ENCODE peak calls at places on chromosomes 11 and 22, in ten cellular contexts. One of them, this sample, is unnamed.

GRCh38 chr11:832529-833113 is at the start of gene CD151:
- DNase-seq in dorsolateral prefrontal cortex: no peak
- DNase-seq in fibroblast of mammary gland: no peak
- DNase-seq in HuH-7: no peak
- DNase-seq in tibial artery: no peak
- DNase-seq in H54: no peak
- DNase-seq in progenitor cell of endocrine pancreas: peak; percentile 38
- DNase-seq in nephron progenitor cell: peak; percentile 72
- DNase-seq in HuH-7.5: no peak
- DNase-seq in globus pallidus: no peak
- DNase-seq in this sample: no peak

GRCh38 chr11:45560153-45560934 is 105.1 kb downstream of the CHST1 start:
- DNase-seq in dorsolateral prefrontal cortex: no peak
- DNase-seq in fibroblast of mammary gland: peak; percentile 24
- DNase-seq in HuH-7: no peak
- DNase-seq in tibial artery: no peak
- DNase-seq in H54: no peak
- DNase-seq in progenitor cell of endocrine pancreas: no peak
- DNase-seq in nephron progenitor cell: no peak
- DNase-seq in HuH-7.5: no peak
- DNase-seq in globus pallidus: no peak
- DNase-seq in this sample: no peak

GRCh38 chr11:18046116-18046777 is at the start of gene TPH1:
- DNase-seq in dorsolateral prefrontal cortex: no peak
- DNase-seq in fibroblast of mammary gland: peak; percentile 21
- DNase-seq in HuH-7: no peak
- DNase-seq in tibial artery: peak; percentile 68
- DNase-seq in H54: no peak
- DNase-seq in progenitor cell of endocrine pancreas: peak; percentile 27
- DNase-seq in nephron progenitor cell: peak; percentile 71
- DNase-seq in HuH-7.5: peak; percentile 34
- DNase-seq in globus pallidus: no peak
- DNase-seq in this sample: no peak

GRCh38 chr11:120516461-120517389 is 5.2 kb downstream of the GRIK4 start:
- DNase-seq in dorsolateral prefrontal cortex: no peak
- DNase-seq in fibroblast of mammary gland: no peak
- DNase-seq in HuH-7: no peak
- DNase-seq in tibial artery: peak; percentile 54
- DNase-seq in H54: no peak
- DNase-seq in progenitor cell of endocrine pancreas: no peak
- DNase-seq in nephron progenitor cell: peak; percentile 34
- DNase-seq in HuH-7.5: no peak
- DNase-seq in globus pallidus: no peak
- DNase-seq in this sample: no peak

GRCh38 chr11:13135385-13136271 is 126.5 kb downstream of the RASSF10 start:
- DNase-seq in dorsolateral prefrontal cortex: no peak
- DNase-seq in fibroblast of mammary gland: peak; percentile 37
- DNase-seq in HuH-7: peak; percentile 18
- DNase-seq in tibial artery: no peak
- DNase-seq in H54: no peak
- DNase-seq in progenitor cell of endocrine pancreas: no peak
- DNase-seq in nephron progenitor cell: no peak
- DNase-seq in HuH-7.5: no peak
- DNase-seq in globus pallidus: peak; percentile 97
- DNase-seq in this sample: peak; percentile 36

GRCh38 chr11:47714554-47715081 is 551 bp downstream of the AGBL2 start:
- DNase-seq in dorsolateral prefrontal cortex: no peak
- DNase-seq in fibroblast of mammary gland: peak; percentile 33
- DNase-seq in HuH-7: no peak
- DNase-seq in tibial artery: peak; percentile 67
- DNase-seq in H54: no peak
- DNase-seq in progenitor cell of endocrine pancreas: no peak
- DNase-seq in nephron progenitor cell: no peak
- DNase-seq in HuH-7.5: no peak
- DNase-seq in globus pallidus: peak; percentile 11
- DNase-seq in this sample: no peak

GRCh38 chr11:74686792-74687191 is 44.4 kb downstream of the CHRDL2 start:
- DNase-seq in dorsolateral prefrontal cortex: peak; percentile 40
- DNase-seq in fibroblast of mammary gland: peak; percentile 93
- DNase-seq in HuH-7: no peak
- DNase-seq in tibial artery: no peak
- DNase-seq in H54: peak; percentile 40
- DNase-seq in progenitor cell of endocrine pancreas: no peak
- DNase-seq in nephron progenitor cell: no peak
- DNase-seq in HuH-7.5: no peak
- DNase-seq in globus pallidus: no peak
- DNase-seq in this sample: no peak

GRCh38 chr11:42066113-42066512 is 606.7 kb upstream of the LRRC4C start:
- DNase-seq in dorsolateral prefrontal cortex: peak; percentile 58
- DNase-seq in fibroblast of mammary gland: peak; percentile 37
- DNase-seq in HuH-7: no peak
- DNase-seq in tibial artery: peak; percentile 73
- DNase-seq in H54: peak; percentile 3
- DNase-seq in progenitor cell of endocrine pancreas: no peak
- DNase-seq in nephron progenitor cell: no peak
- DNase-seq in HuH-7.5: no peak
- DNase-seq in globus pallidus: no peak
- DNase-seq in this sample: no peak

GRCh38 chr11:45654242-45654641 is 11.2 kb downstream of the CHST1 start:
- DNase-seq in dorsolateral prefrontal cortex: no peak
- DNase-seq in fibroblast of mammary gland: no peak
- DNase-seq in HuH-7: no peak
- DNase-seq in tibial artery: peak; percentile 54
- DNase-seq in H54: no peak
- DNase-seq in progenitor cell of endocrine pancreas: no peak
- DNase-seq in nephron progenitor cell: no peak
- DNase-seq in HuH-7.5: no peak
- DNase-seq in globus pallidus: peak; percentile 60
- DNase-seq in this sample: no peak

GRCh38 chr11:12005476-12005875 is 3.0 kb downstream of the DKK3 start:
- DNase-seq in dorsolateral prefrontal cortex: no peak
- DNase-seq in fibroblast of mammary gland: peak; percentile 79
- DNase-seq in HuH-7: no peak
- DNase-seq in tibial artery: no peak
- DNase-seq in H54: no peak
- DNase-seq in progenitor cell of endocrine pancreas: no peak
- DNase-seq in nephron progenitor cell: no peak
- DNase-seq in HuH-7.5: no peak
- DNase-seq in globus pallidus: no peak
- DNase-seq in this sample: no peak

GRCh38 chr22:45738206-45738605 is 66.6 kb downstream of the ATXN10 start:
- DNase-seq in dorsolateral prefrontal cortex: no peak
- DNase-seq in fibroblast of mammary gland: no peak
- DNase-seq in HuH-7: no peak
- DNase-seq in tibial artery: no peak
- DNase-seq in H54: no peak
- DNase-seq in progenitor cell of endocrine pancreas: no peak
- DNase-seq in nephron progenitor cell: no peak
- DNase-seq in HuH-7.5: no peak
- DNase-seq in globus pallidus: no peak
- DNase-seq in this sample: no peak

GRCh38 chr11:77166021-77166420 is 38.0 kb downstream of the MYO7A start:
- DNase-seq in dorsolateral prefrontal cortex: no peak
- DNase-seq in fibroblast of mammary gland: no peak
- DNase-seq in HuH-7: no peak
- DNase-seq in tibial artery: no peak
- DNase-seq in H54: no peak
- DNase-seq in progenitor cell of endocrine pancreas: no peak
- DNase-seq in nephron progenitor cell: no peak
- DNase-seq in HuH-7.5: no peak
- DNase-seq in globus pallidus: no peak
- DNase-seq in this sample: no peak

GRCh38 chr11:30468881-30469280 is 117.3 kb downstream of the MPPED2 start:
- DNase-seq in dorsolateral prefrontal cortex: no peak
- DNase-seq in fibroblast of mammary gland: no peak
- DNase-seq in HuH-7: no peak
- DNase-seq in tibial artery: no peak
- DNase-seq in H54: no peak
- DNase-seq in progenitor cell of endocrine pancreas: no peak
- DNase-seq in nephron progenitor cell: no peak
- DNase-seq in HuH-7.5: no peak
- DNase-seq in globus pallidus: no peak
- DNase-seq in this sample: no peak

GRCh38 chr11:45921561-45922424 is 663 bp upstream of the LARGE2 start:
- DNase-seq in dorsolateral prefrontal cortex: peak; percentile 44
- DNase-seq in fibroblast of mammary gland: no peak
- DNase-seq in HuH-7: peak; percentile 73
- DNase-seq in tibial artery: peak; percentile 65
- DNase-seq in H54: no peak
- DNase-seq in progenitor cell of endocrine pancreas: peak; percentile 93
- DNase-seq in nephron progenitor cell: peak; percentile 68
- DNase-seq in HuH-7.5: peak; percentile 59
- DNase-seq in globus pallidus: no peak
- DNase-seq in this sample: no peak

GRCh38 chr11:44755553-44756505 is 29.1 kb downstream of the TSPAN18 start:
- DNase-seq in dorsolateral prefrontal cortex: no peak
- DNase-seq in fibroblast of mammary gland: no peak
- DNase-seq in HuH-7: no peak
- DNase-seq in tibial artery: peak; percentile 86
- DNase-seq in H54: no peak
- DNase-seq in progenitor cell of endocrine pancreas: no peak
- DNase-seq in nephron progenitor cell: no peak
- DNase-seq in HuH-7.5: no peak
- DNase-seq in globus pallidus: no peak
- DNase-seq in this sample: no peak

GRCh38 chr22:38614331-38615122 is 41.7 kb downstream of the FAM227A start:
- DNase-seq in dorsolateral prefrontal cortex: no peak
- DNase-seq in fibroblast of mammary gland: peak; percentile 6
- DNase-seq in HuH-7: no peak
- DNase-seq in tibial artery: no peak
- DNase-seq in H54: no peak
- DNase-seq in progenitor cell of endocrine pancreas: no peak
- DNase-seq in nephron progenitor cell: no peak
- DNase-seq in HuH-7.5: no peak
- DNase-seq in globus pallidus: no peak
- DNase-seq in this sample: no peak

GRCh38 chr11:44572884-44573283 is 7.4 kb downstream of the CD82 start:
- DNase-seq in dorsolateral prefrontal cortex: no peak
- DNase-seq in fibroblast of mammary gland: no peak
- DNase-seq in HuH-7: no peak
- DNase-seq in tibial artery: no peak
- DNase-seq in H54: no peak
- DNase-seq in progenitor cell of endocrine pancreas: no peak
- DNase-seq in nephron progenitor cell: no peak
- DNase-seq in HuH-7.5: no peak
- DNase-seq in globus pallidus: no peak
- DNase-seq in this sample: no peak

GRCh38 chr11:40203606-40204005 is 1255.8 kb downstream of the LRRC4C start:
- DNase-seq in dorsolateral prefrontal cortex: no peak
- DNase-seq in fibroblast of mammary gland: no peak
- DNase-seq in HuH-7: no peak
- DNase-seq in tibial artery: no peak
- DNase-seq in H54: no peak
- DNase-seq in progenitor cell of endocrine pancreas: no peak
- DNase-seq in nephron progenitor cell: no peak
- DNase-seq in HuH-7.5: no peak
- DNase-seq in globus pallidus: no peak
- DNase-seq in this sample: no peak

GRCh38 chr11:41534861-41535260 is 75.4 kb upstream of the LRRC4C start:
- DNase-seq in dorsolateral prefrontal cortex: no peak
- DNase-seq in fibroblast of mammary gland: no peak
- DNase-seq in HuH-7: no peak
- DNase-seq in tibial artery: no peak
- DNase-seq in H54: no peak
- DNase-seq in progenitor cell of endocrine pancreas: no peak
- DNase-seq in nephron progenitor cell: no peak
- DNase-seq in HuH-7.5: no peak
- DNase-seq in globus pallidus: no peak
- DNase-seq in this sample: no peak

GRCh38 chr11:128422576-128423370 is 164.6 kb downstream of the ETS1 start:
- DNase-seq in dorsolateral prefrontal cortex: no peak
- DNase-seq in fibroblast of mammary gland: no peak
- DNase-seq in HuH-7: no peak
- DNase-seq in tibial artery: no peak
- DNase-seq in H54: no peak
- DNase-seq in progenitor cell of endocrine pancreas: no peak
- DNase-seq in nephron progenitor cell: no peak
- DNase-seq in HuH-7.5: no peak
- DNase-seq in globus pallidus: no peak
- DNase-seq in this sample: no peak

GRCh38 chr22:17984114-17984513 is 40.2 kb downstream of the MICAL3 start:
- DNase-seq in dorsolateral prefrontal cortex: no peak
- DNase-seq in fibroblast of mammary gland: no peak
- DNase-seq in HuH-7: no peak
- DNase-seq in tibial artery: no peak
- DNase-seq in H54: peak; percentile 35
- DNase-seq in progenitor cell of endocrine pancreas: no peak
- DNase-seq in nephron progenitor cell: no peak
- DNase-seq in HuH-7.5: no peak
- DNase-seq in globus pallidus: no peak
- DNase-seq in this sample: no peak

GRCh38 chr11:86917577-86917976 is 37.6 kb downstream of the FZD4 start:
- DNase-seq in dorsolateral prefrontal cortex: no peak
- DNase-seq in fibroblast of mammary gland: no peak
- DNase-seq in HuH-7: no peak
- DNase-seq in tibial artery: no peak
- DNase-seq in H54: no peak
- DNase-seq in progenitor cell of endocrine pancreas: no peak
- DNase-seq in nephron progenitor cell: no peak
- DNase-seq in HuH-7.5: no peak
- DNase-seq in globus pallidus: no peak
- DNase-seq in this sample: no peak

GRCh38 chr22:36599771-36600170 is 70.8 kb upstream of the EIF3D start:
- DNase-seq in dorsolateral prefrontal cortex: no peak
- DNase-seq in fibroblast of mammary gland: no peak
- DNase-seq in HuH-7: no peak
- DNase-seq in tibial artery: no peak
- DNase-seq in H54: no peak
- DNase-seq in progenitor cell of endocrine pancreas: no peak
- DNase-seq in nephron progenitor cell: no peak
- DNase-seq in HuH-7.5: no peak
- DNase-seq in globus pallidus: no peak
- DNase-seq in this sample: no peak

GRCh38 chr11:35061516-35062440 is 77.2 kb upstream of the CD44 start:
- DNase-seq in dorsolateral prefrontal cortex: no peak
- DNase-seq in fibroblast of mammary gland: peak; percentile 58
- DNase-seq in HuH-7: no peak
- DNase-seq in tibial artery: no peak
- DNase-seq in H54: no peak
- DNase-seq in progenitor cell of endocrine pancreas: no peak
- DNase-seq in nephron progenitor cell: no peak
- DNase-seq in HuH-7.5: no peak
- DNase-seq in globus pallidus: no peak
- DNase-seq in this sample: no peak

GRCh38 chr11:2365571-2366210 is 11.4 kb upstream of the CD81 start:
- DNase-seq in dorsolateral prefrontal cortex: no peak
- DNase-seq in fibroblast of mammary gland: no peak
- DNase-seq in HuH-7: no peak
- DNase-seq in tibial artery: no peak
- DNase-seq in H54: no peak
- DNase-seq in progenitor cell of endocrine pancreas: no peak
- DNase-seq in nephron progenitor cell: no peak
- DNase-seq in HuH-7.5: no peak
- DNase-seq in globus pallidus: no peak
- DNase-seq in this sample: no peak

This sample was measured in brain pericyte.